ENCODE peak calls at places on chromosomes 1 and 21, in five cellular contexts. E is left lung, P is fibroblast of villous mesenchyme, G is tibial artery, R is spleen. I is an unnamed sample.

GRCh38 chr1:51355382-51355781 is 25.0 kb upstream of the TTC39A start:
- DNase-seq in P (no peak), G (no peak), R (no peak), E (no peak), I (no peak)

GRCh38 chr1:248851390-248851789 is 7.5 kb downstream of the ZNF692 start:
- DNase-seq in R (no peak), E (no peak), G (peak), P (no peak), I (no peak)

GRCh38 chr1:33296082-33296458 is 24.8 kb downstream of the A3GALT2 start:
- DNase-seq in P (no peak), R (peak), E (peak), G (peak), I (no peak)

GRCh38 chr1:116825735-116826438 is 71.7 kb downstream of the CD2 start:
- DNase-seq in G (no peak), P (peak), R (no peak), E (no peak), I (no peak)

GRCh38 chr21:44783023-44783696 is 18.5 kb downstream of the UBE2G2 start:
- DNase-seq in P (no peak), G (no peak), E (no peak), R (no peak), I (no peak)

GRCh38 chr1:217078010-217078704 is 354.9 kb upstream of the ESRRG start:
- DNase-seq in R (no peak), P (no peak), E (no peak), G (no peak), I (no peak)

GRCh38 chr1:32394890-32395415 is 712 bp upstream of the BSDC1 start:
- DNase-seq in G (no peak), E (no peak), R (no peak), P (no peak), I (no peak)

GRCh38 chr1:198031086-198031485 is 113.9 kb downstream of the LHX9 start:
- DNase-seq in P (no peak), R (no peak), G (no peak), E (no peak), I (no peak)

GRCh38 chr1:12441414-12442105 is 176.4 kb downstream of the DHRS3 start:
- DNase-seq in G (no peak), R (no peak), P (no peak), E (no peak), I (no peak)

GRCh38 chr1:21244986-21245687 is 45.1 kb downstream of the ECE1 start:
- DNase-seq in R (no peak), P (no peak), E (no peak), G (no peak), I (no peak)

GRCh38 chr1:212774584-212774983 is 17.0 kb downstream of the NSL1 start:
- DNase-seq in P (peak), E (no peak), G (no peak), R (no peak), I (no peak)

GRCh38 chr1:61993331-61993961 is 201.2 kb upstream of the L1TD1 start:
- DNase-seq in R (no peak), P (no peak), G (no peak), E (no peak), I (no peak)

GRCh38 chr1:84299536-84300260 is 1.8 kb upstream of the SAMD13 start:
- DNase-seq in G (no peak), E (no peak), P (peak), R (no peak), I (no peak)

GRCh38 chr1:109263234-109263596 is 13.9 kb downstream of the CELSR2 start:
- DNase-seq in E (no peak), G (no peak), P (no peak), R (no peak), I (no peak)

GRCh38 chr1:26915204-26915842 is 1.5 kb upstream of the NR0B2 start:
- DNase-seq in P (no peak), R (no peak), G (no peak), E (peak), I (no peak)

GRCh38 chr21:36783612-36784383 is 84.9 kb downstream of the SIM2 start:
- DNase-seq in G (no peak), R (no peak), P (peak), E (peak), I (no peak)

GRCh38 chr1:117653195-117653594 is 47.3 kb downstream of the TENT5C start:
- DNase-seq in G (no peak), P (no peak), R (no peak), E (no peak), I (no peak)

GRCh38 chr1:59367269-59368006 is 70.5 kb downstream of the FGGY start:
- DNase-seq in E (peak), G (peak), P (peak), R (no peak), I (no peak)

GRCh38 chr21:37281993-37282392 is 14.9 kb upstream of the VPS26C start:
- DNase-seq in R (no peak), P (no peak), E (no peak), G (no peak), I (no peak)

GRCh38 chr1:41618066-41618825 is 133.8 kb upstream of the EDN2 start:
- DNase-seq in R (peak), E (peak), P (peak), G (peak), I (no peak)

GRCh38 chr1:111989531-111990025 is at the start of gene KCND3:
- DNase-seq in E (no peak), R (peak), G (no peak), P (peak), I (peak)

GRCh38 chr1:200670215-200671118 is 760 bp upstream of the DDX59 start:
- DNase-seq in R (no peak), G (no peak), P (peak), E (peak), I (no peak)

GRCh38 chr1:182677393-182678098 is 6.8 kb downstream of the RGS8 start:
- DNase-seq in G (no peak), E (no peak), P (no peak), R (no peak), I (no peak)

GRCh38 chr1:7666249-7666648 is 104.8 kb upstream of the VAMP3 start:
- DNase-seq in R (no peak), P (no peak), G (no peak), E (no peak), I (no peak)

GRCh38 chr1:11179125-11179524 is 10.0 kb upstream of the ANGPTL7 start:
- DNase-seq in E (no peak), R (no peak), P (no peak), G (no peak), I (no peak)
- TF ChIP-seq CTCF in E (no peak), R (no peak), P (no peak), G (no peak), I (no peak)

GRCh38 chr1:18668051-18668450 is 37.4 kb downstream of the PAX7 start:
- DNase-seq in P (no peak), E (no peak), G (no peak), R (no peak), I (no peak)

GRCh38 chr1:18676431-18676830 is 45.8 kb downstream of the PAX7 start:
- DNase-seq in E (no peak), R (no peak), G (no peak), P (no peak), I (no peak)

GRCh38 chr1:18668750-18669404 is 38.2 kb downstream of the PAX7 start:
- DNase-seq in P (no peak), G (no peak), E (peak), R (no peak), I (no peak)

GRCh38 chr1:18670267-18670910 is 39.7 kb downstream of the PAX7 start:
- DNase-seq in P (no peak), G (no peak), E (peak), R (no peak), I (no peak)

DNA sequence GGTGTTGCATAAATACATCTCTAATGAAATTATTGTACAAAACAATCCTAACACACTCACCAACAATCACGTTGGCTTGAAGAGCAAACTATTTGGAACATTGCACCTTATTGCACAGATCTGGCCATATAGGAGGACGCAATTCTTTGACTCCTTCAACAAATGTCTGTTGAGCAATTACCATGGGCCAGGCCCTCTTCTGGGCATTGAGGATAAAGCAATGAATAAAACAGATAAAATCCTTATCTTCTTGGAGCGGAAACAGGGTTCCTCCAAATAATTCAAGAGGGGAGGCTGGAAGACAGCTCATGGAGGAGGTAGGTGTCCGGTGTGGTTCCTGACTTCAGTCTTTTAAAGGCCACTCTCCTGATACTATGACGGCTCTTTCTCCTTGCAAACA is 43.3 kb downstream of the PAX7 start:
- DNase-seq in P (no peak), G (no peak), E (no peak), R (no peak), I (no peak)
- TF ChIP-seq CTCF in P (no peak), G (no peak), E (no peak), R (no peak), I (no peak)

GRCh38 chr1:101237229-101237837 is 514 bp downstream of the S1PR1 start:
- DNase-seq in E (no peak), G (no peak), P (peak), R (no peak), I (no peak)
- TF ChIP-seq CTCF in E (no peak), G (no peak), P (no peak), R (no peak), I (no peak)

GRCh38 chr1:232630894-232631195 is 912 bp upstream of the SIPA1L2 start:
- DNase-seq in R (no peak), E (no peak), G (no peak), P (no peak), I (no peak)
- TF ChIP-seq CTCF in R (no peak), E (no peak), G (no peak), P (no peak), I (no peak)

GRCh38 chr1:42955311-42956063 is 3.2 kb downstream of the SLC2A1 start:
- DNase-seq in E (no peak), G (no peak), R (no peak), P (no peak), I (no peak)

GRCh38 chr1:42957229-42957879 is 1.3 kb downstream of the SLC2A1 start:
- DNase-seq in R (peak), G (no peak), E (no peak), P (no peak), I (no peak)

GRCh38 chr1:42958488-42959317 is at the start of gene SLC2A1:
- DNase-seq in R (peak), G (peak), P (peak), E (peak), I (peak)

GRCh38 chr1:42956739-42957138 is 1.9 kb downstream of the SLC2A1 start:
- DNase-seq in P (no peak), R (no peak), E (no peak), G (no peak), I (no peak)

GRCh38 chr1:42957880-42958487 is 684 bp downstream of the SLC2A1 start:
- DNase-seq in P (peak), G (peak), R (peak), E (peak), I (peak)
- TF ChIP-seq CTCF in P (no peak), G (no peak), R (no peak), E (no peak), I (no peak)